ENCODE peak calls at places on chromosome 1, in four cellular contexts. Q is activated CD4-positive, alpha-beta T cell treated with anti-CD3 and anti-CD28 coated beads for 48 hours; R is colonic mucosa; D is aorta. O is an unnamed sample.

GRCh38 chr1:14660795-14661194 is 62.3 kb downstream of the KAZN start:
- DNase-seq in D (no peak), Q (no peak), R (no peak), O (no peak)

GRCh38 chr1:41418868-41419583 is 57.8 kb downstream of the FOXO6 start:
- DNase-seq in R (peak), D (peak), Q (no peak), O (peak)

GRCh38 chr1:233020441-233020840 is 70.0 kb downstream of the NTPCR start:
- DNase-seq in R (no peak), D (no peak), Q (no peak), O (no peak)

GRCh38 chr1:111030590-111030989 is 66.9 kb upstream of the LRIF1 start:
- DNase-seq in R (peak), Q (peak), D (no peak), O (peak)

GRCh38 chr1:4961935-4962645 is 307.7 kb downstream of the AJAP1 start:
- DNase-seq in D (no peak), R (no peak), Q (no peak), O (no peak)

GRCh38 chr1:209302777-209303642 is 280.5 kb upstream of the CAMK1G start:
- DNase-seq in D (no peak), R (no peak), Q (no peak), O (no peak)

GRCh38 chr1:6498576-6499111 is 7.2 kb upstream of the PLEKHG5 start:
- DNase-seq in D (no peak), R (no peak), Q (no peak), O (no peak)

GRCh38 chr1:109198745-109199144 is 15.0 kb upstream of the SARS1 start:
- DNase-seq in Q (no peak), R (no peak), D (no peak), O (peak)

GRCh38 chr1:235304549-235305451 is 23.2 kb downstream of the ARID4B start:
- DNase-seq in D (no peak), Q (no peak), R (no peak), O (no peak)

GRCh38 chr1:159917533-159917932 is 7.8 kb downstream of the TAGLN2 start:
- DNase-seq in R (no peak), D (peak), Q (no peak), O (no peak)

GRCh38 chr1:14648931-14649860 is 50.7 kb downstream of the KAZN start:
- DNase-seq in D (no peak), R (no peak), Q (no peak), O (no peak)

GRCh38 chr1:905811-906531 is 17.8 kb upstream of the SAMD11 start:
- DNase-seq in R (no peak), Q (peak), D (peak), O (no peak)

GRCh38 chr1:38835230-38835827 is 24.2 kb downstream of the RRAGC start:
- DNase-seq in R (peak), Q (peak), D (no peak), O (peak)

GRCh38 chr1:210099921-210100320 is 132.7 kb upstream of the SERTAD4 start:
- DNase-seq in Q (no peak), R (no peak), D (no peak), O (peak)

GRCh38 chr1:22710688-22711024 is at the start of gene EPHB2:
- DNase-seq in R (peak), D (no peak), Q (peak), O (no peak)

GRCh38 chr1:181086926-181087325 is 1.6 kb upstream of the IER5 start:
- DNase-seq in Q (no peak), R (no peak), D (no peak), O (peak)

GRCh38 chr1:203028784-203029553 is 2.7 kb downstream of the PPFIA4 start:
- DNase-seq in R (peak), Q (no peak), D (no peak), O (no peak)

GRCh38 chr1:89464008-89464407 is 60.6 kb upstream of the LRRC8B start:
- DNase-seq in D (no peak), Q (peak), R (no peak), O (peak)

GRCh38 chr1:176165573-176165972 is 41.5 kb downstream of the COP1 start:
- DNase-seq in D (no peak), R (no peak), Q (no peak), O (no peak)

GRCh38 chr1:171434717-171435346 is 50.5 kb upstream of the PRRC2C start:
- DNase-seq in Q (peak), D (peak), R (no peak), O (peak)

GRCh38 chr1:119768778-119769177 is at the start of gene HMGCS2:
- DNase-seq in D (no peak), R (peak), Q (no peak), O (no peak)

GRCh38 chr1:100321098-100321493 is 31.2 kb upstream of the CDC14A start:
- DNase-seq in Q (no peak), D (no peak), R (no peak), O (no peak)

GRCh38 chr1:55318111-55318817 is 103.1 kb upstream of the USP24 start:
- DNase-seq in R (no peak), D (no peak), Q (no peak), O (no peak)

GRCh38 chr1:197750366-197750765 is 24.9 kb downstream of the DENND1B start:
- DNase-seq in D (no peak), Q (no peak), R (no peak), O (no peak)

GRCh38 chr1:55089683-55090082 is 50.3 kb downstream of the PCSK9 start:
- DNase-seq in D (no peak), Q (no peak), R (no peak), O (no peak)